ENCODE peak calls at places on chromosomes 2 and 18, in seven cellular contexts. T, V, G, E, H, U and D are unnamed samples.

GRCh38 chr2:187989925-187990623 is 301.6 kb upstream of the GULP1 start:
- DNase-seq in T (no peak), V (no peak), G (peak), E (no peak), H (no peak), U (no peak), D (no peak)

GRCh38 chr2:53646788-53647187 is 120.8 kb upstream of the CHAC2 start:
- DNase-seq in T (peak), V (no peak), G (peak), E (no peak), H (peak), U (no peak), D (no peak)

GRCh38 chr18:53796042-53796729 is 428.3 kb downstream of the MBD2 start:
- DNase-seq in T (no peak), V (peak), G (peak), E (no peak), H (no peak), U (no peak), D (peak)

GRCh38 chr18:3321133-3321812 is 59.3 kb downstream of the MYL12B start:
- DNase-seq in T (no peak), V (peak), G (no peak), E (no peak), H (no peak), U (no peak), D (peak)

GRCh38 chr2:217335341-217335966 is 475.6 kb upstream of the TNP1 start:
- DNase-seq in T (no peak), V (peak), G (no peak), E (no peak), H (no peak), U (peak), D (peak)

GRCh38 chr2:170966648-170967396 is 37.8 kb downstream of the GORASP2 start:
- DNase-seq in T (peak), V (no peak), G (peak), E (no peak), H (no peak), U (no peak), D (peak)

GRCh38 chr2:9493478-9493877 is 19.1 kb downstream of the IAH1 start:
- DNase-seq in T (no peak), V (no peak), G (no peak), E (no peak), H (no peak), U (no peak), D (no peak)

GRCh38 chr2:238904716-238905115 is 56.8 kb downstream of the TWIST2 start:
- DNase-seq in T (no peak), V (no peak), G (no peak), E (no peak), H (no peak), U (no peak), D (no peak)

GRCh38 chr2:229174794-229175529 is 96.1 kb downstream of the PID1 start:
- DNase-seq in T (no peak), V (peak), G (no peak), E (no peak), H (no peak), U (no peak), D (peak)

GRCh38 chr2:225282858-225283693 is 116.4 kb upstream of the NYAP2 start:
- DNase-seq in T (peak), V (peak), G (peak), E (peak), H (peak), U (no peak), D (peak)

GRCh38 chr18:79738565-79739439 is 58.9 kb upstream of the KCNG2 start:
- DNase-seq in T (no peak), V (no peak), G (no peak), E (no peak), H (no peak), U (no peak), D (no peak)

GRCh38 chr2:20614201-20615045 is 36.5 kb downstream of the HS1BP3 start:
- DNase-seq in T (peak), V (no peak), G (peak), E (peak), H (no peak), U (no peak), D (no peak)

GRCh38 chr18:77124452-77124922 is 8.1 kb downstream of the MBP start:
- DNase-seq in T (no peak), V (no peak), G (peak), E (no peak), H (no peak), U (no peak), D (no peak)

GRCh38 chr2:62443886-62444285 is 62.1 kb downstream of the TMEM17 start:
- DNase-seq in T (no peak), V (no peak), G (peak), E (no peak), H (no peak), U (no peak), D (no peak)

GRCh38 chr18:25247725-25248124 is 104.2 kb downstream of the ZNF521 start:
- DNase-seq in T (no peak), V (peak), G (no peak), E (no peak), H (no peak), U (no peak), D (peak)

GRCh38 chr2:83695037-83695436 is 764.0 kb downstream of the SUCLG1 start:
- DNase-seq in T (peak), V (no peak), G (no peak), E (no peak), H (no peak), U (no peak), D (no peak)

GRCh38 chr2:126107883-126108282 is 548.1 kb upstream of the GYPC start:
- DNase-seq in T (no peak), V (no peak), G (no peak), E (no peak), H (no peak), U (no peak), D (no peak)

GRCh38 chr2:206443735-206444527 is 599 bp downstream of the ADAM23 start:
- DNase-seq in T (peak), V (peak), G (peak), E (peak), H (no peak), U (peak), D (peak)

GRCh38 chr2:144403940-144404339 is 116.0 kb downstream of the ZEB2 start:
- DNase-seq in T (no peak), V (no peak), G (no peak), E (no peak), H (no peak), U (peak), D (peak)

GRCh38 chr2:26076001-26076587 is 42.2 kb downstream of the RAB10 start:
- DNase-seq in T (no peak), V (no peak), G (no peak), E (no peak), H (no peak), U (no peak), D (no peak)

GRCh38 chr2:26048791-26049190 is 14.9 kb downstream of the RAB10 start:
- DNase-seq in T (no peak), V (no peak), G (no peak), E (no peak), H (no peak), U (no peak), D (no peak)

GRCh38 chr2:230348792-230349191 is 21.8 kb downstream of the SP140L start:
- DNase-seq in T (no peak), V (no peak), G (no peak), E (no peak), H (no peak), U (no peak), D (no peak)

GRCh38 chr2:128452536-128453530 is 134.2 kb upstream of the HS6ST1 start:
- DNase-seq in T (peak), V (no peak), G (no peak), E (no peak), H (no peak), U (no peak), D (no peak)

GRCh38 chr2:182173944-182174622 is 188.4 kb downstream of the PPP1R1C start:
- DNase-seq in T (no peak), V (no peak), G (peak), E (no peak), H (no peak), U (no peak), D (no peak)

GRCh38 chr18:8348051-8348450 is 261.2 kb upstream of the RAB12 start:
- DNase-seq in T (no peak), V (no peak), G (no peak), E (no peak), H (no peak), U (no peak), D (no peak)

GRCh38 chr2:235769046-235769445 is 275.2 kb downstream of the AGAP1 start:
- DNase-seq in T (no peak), V (no peak), G (no peak), E (no peak), H (no peak), U (no peak), D (no peak)

GRCh38 chr2:120983344-120983743 is 247.7 kb downstream of the GLI2 start:
- DNase-seq in T (no peak), V (peak), G (no peak), E (no peak), H (no peak), U (no peak), D (peak)

GRCh38 chr2:2098458-2099167 is 232.5 kb downstream of the MYT1L start:
- DNase-seq in T (no peak), V (no peak), G (peak), E (no peak), H (no peak), U (no peak), D (no peak)

GRCh38 chr2:50851891-50852290 is 180.0 kb downstream of the NRXN1 start:
- DNase-seq in T (no peak), V (no peak), G (no peak), E (no peak), H (no peak), U (no peak), D (no peak)

DNA sequence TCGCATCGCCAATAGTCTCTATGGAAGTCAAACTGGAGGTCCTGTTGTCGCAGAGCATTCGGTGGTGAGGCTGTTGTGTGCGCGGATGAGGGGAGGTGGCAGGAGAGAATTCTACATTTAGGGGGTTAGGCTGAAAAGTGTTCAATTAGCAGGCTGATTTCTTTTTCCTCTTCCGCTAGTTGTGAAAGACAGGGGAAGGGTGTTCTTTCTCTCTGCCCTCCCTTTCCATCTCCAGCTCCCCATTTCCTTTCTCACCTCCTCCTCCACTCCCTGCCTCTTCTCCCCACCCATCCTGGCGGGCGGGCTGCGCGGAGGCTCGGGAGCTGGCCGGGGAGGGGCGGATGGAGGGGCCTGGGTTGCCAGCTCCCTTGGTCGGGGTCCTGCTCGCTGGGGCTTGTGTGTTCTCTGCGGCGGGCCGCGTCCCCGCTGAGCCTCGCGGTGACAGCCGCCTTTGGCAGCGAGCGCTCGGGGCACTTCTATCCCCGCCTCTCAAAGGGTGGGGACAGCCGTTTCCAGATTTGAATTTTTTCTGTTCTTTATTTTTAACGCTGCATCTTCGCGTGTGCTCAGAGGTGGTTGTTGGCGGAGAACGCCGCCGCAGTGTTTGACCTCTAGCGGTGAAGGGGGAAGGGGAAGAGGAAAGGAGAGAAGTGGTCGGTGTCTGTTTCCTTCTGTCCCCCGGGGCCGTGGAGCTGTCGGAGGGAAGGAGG is 3.6 kb downstream of the SOX11 start:
- DNase-seq in T (peak), V (peak), G (peak), E (no peak), H (no peak), U (no peak), D (peak)
- H3K4ac ChIP-seq in T (no peak), V (peak), G (peak), E (no peak), H (no peak), U (peak), D (no peak)

GRCh38 chr2:110121592-110121991 is 6.0 kb upstream of the MALL start:
- DNase-seq in T (no peak), V (no peak), G (no peak), E (no peak), H (no peak), U (no peak), D (no peak)
- H3K4ac ChIP-seq in T (no peak), V (no peak), G (no peak), E (no peak), H (no peak), U (no peak), D (no peak)

DNA sequence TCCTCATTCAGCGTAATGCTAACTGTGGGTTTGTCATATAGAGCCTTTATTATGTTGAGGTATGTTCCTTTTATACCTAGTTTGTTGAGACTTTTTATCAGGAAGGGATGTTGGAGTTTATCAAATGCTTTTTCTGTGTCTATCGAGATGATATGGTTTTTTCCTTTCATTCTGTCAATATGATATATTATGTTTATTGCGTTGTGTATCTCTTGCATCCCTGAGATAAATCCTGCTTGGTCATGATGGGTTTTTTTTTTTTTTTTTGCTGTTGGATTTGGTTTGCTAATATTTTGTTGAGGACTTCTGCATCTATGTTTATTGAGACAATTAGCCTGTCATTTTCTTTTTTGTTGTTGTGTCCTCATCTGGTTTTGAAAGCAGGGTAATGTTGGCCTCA is 120.3 kb downstream of the XRCC5 start:
- DNase-seq in T (no peak), V (no peak), G (no peak), E (no peak), H (no peak), U (no peak), D (no peak)
- H3K4ac ChIP-seq in T (no peak), V (no peak), G (no peak), E (no peak), H (no peak), U (no peak), D (no peak)

DNA sequence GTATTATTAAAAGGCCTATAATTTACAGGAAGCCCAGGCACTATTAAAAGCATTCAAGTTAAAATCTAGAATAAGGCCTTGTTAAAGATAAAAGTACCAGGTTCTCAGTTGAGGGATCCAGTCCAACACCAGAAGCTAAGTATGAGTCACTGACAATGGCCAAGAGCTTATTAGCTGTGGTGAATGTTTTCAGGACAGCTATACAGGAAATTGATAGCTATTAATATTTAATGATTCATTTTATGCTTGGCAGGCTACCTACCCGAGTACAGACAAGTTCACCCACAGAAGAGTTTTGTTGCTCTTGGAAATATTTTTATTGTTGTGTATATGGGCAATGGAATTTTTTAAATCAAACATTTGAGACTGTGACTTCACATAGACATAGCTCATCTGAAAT is 729.6 kb upstream of the ZNF804A start:
- DNase-seq in T (no peak), V (no peak), G (no peak), E (no peak), H (no peak), U (no peak), D (peak)
- H3K4ac ChIP-seq in T (no peak), V (no peak), G (no peak), E (no peak), H (no peak), U (no peak), D (no peak)

GRCh38 chr2:222592176-222592575 is 63.7 kb downstream of the FARSB start:
- DNase-seq in T (no peak), V (no peak), G (peak), E (no peak), H (no peak), U (no peak), D (peak)
- H3K4ac ChIP-seq in T (no peak), V (no peak), G (no peak), E (no peak), H (no peak), U (no peak), D (no peak)

DNA sequence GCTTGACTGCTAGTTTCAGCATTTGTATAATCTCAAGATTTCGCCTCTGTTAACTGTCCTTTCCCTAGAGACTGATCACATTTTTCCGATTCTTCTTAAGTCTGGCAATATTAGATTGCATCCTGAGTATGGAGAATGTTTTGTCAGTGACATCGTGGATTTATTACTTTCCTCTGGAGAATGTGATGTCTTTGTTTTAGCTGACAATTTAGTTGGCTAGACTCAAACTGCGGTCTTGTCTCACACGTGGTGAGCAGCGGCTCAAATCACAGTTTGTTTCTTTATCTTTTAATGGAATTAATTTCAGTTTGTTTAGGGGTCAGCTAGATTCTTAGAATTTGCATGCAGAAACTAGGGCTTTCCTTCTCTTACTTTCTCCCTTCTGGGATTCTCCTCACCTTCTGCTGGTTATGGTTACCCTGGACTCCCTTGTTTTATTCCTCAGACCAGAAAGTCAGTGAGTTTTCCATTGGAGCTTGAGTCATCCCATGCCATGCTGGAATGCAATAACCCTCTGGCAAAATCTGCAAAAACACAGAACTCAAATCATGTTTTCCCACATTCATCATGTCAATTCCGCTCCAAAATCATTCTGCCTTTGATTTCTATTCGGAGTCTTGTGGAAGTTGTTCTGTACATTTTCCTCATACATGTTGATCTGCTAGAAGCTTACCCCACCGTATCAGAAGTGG is 327.2 kb upstream of the TRIB2 start:
- DNase-seq in T (no peak), V (peak), G (peak), E (no peak), H (no peak), U (peak), D (no peak)
- H3K4ac ChIP-seq in T (no peak), V (no peak), G (no peak), E (no peak), H (no peak), U (no peak), D (no peak)

GRCh38 chr2:77001895-77002294 is 520.3 kb downstream of the LRRTM4 start:
- DNase-seq in T (no peak), V (no peak), G (no peak), E (no peak), H (no peak), U (no peak), D (no peak)

GRCh38 chr2:77008925-77009706 is 513.1 kb downstream of the LRRTM4 start:
- DNase-seq in T (no peak), V (peak), G (peak), E (no peak), H (no peak), U (no peak), D (peak)

GRCh38 chr2:77005522-77005921 is 516.7 kb downstream of the LRRTM4 start:
- DNase-seq in T (no peak), V (no peak), G (no peak), E (no peak), H (no peak), U (no peak), D (no peak)

GRCh38 chr2:77013457-77013856 is 508.7 kb downstream of the LRRTM4 start:
- DNase-seq in T (no peak), V (no peak), G (no peak), E (no peak), H (no peak), U (no peak), D (no peak)

DNA sequence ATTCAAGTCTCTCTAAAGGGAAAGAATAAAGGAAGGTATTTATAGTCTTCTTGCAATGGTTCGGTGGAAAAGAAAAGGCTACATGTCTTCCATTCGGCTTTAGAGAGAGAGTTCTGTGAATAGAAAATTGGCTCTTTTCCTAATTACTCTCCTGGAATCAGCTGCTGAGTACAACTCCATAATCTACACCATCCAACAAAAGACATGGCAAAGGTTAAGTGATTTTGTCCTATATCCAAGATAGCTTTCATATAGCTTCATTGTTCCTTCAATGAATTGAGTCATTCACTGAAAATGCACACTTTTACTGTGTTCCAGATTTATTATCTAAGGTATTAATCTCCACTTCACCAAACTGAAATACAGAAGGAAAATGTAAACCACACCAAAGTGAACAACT is 514.5 kb downstream of the LRRTM4 start:
- DNase-seq in T (no peak), V (no peak), G (no peak), E (no peak), H (no peak), U (no peak), D (no peak)
- H3K4ac ChIP-seq in T (no peak), V (no peak), G (no peak), E (no peak), H (no peak), U (no peak), D (no peak)

DNA sequence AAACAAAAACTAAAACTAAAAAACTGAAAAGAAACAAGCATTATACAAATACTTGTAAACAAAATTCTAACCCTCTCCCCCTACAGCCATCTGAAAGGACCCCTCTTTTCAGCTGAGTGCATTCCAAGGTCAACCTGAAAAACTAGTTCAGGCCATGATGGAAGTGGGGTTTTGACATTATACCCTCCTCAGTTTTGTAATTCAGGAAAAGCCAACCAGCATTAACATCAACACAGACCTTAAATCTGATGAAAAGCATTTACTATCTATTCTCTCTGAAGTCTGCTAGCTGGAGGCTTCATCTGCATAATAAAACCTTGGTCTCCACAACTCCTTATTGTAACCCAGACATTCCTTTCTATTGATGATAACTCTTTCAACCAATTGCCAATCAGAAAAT is 302.2 kb downstream of the CNTNAP5 start:
- DNase-seq in T (no peak), V (no peak), G (no peak), E (no peak), H (peak), U (no peak), D (no peak)
- H3K4ac ChIP-seq in T (no peak), V (no peak), G (no peak), E (no peak), H (no peak), U (no peak), D (no peak)